ENCODE peak calls at places on chromosomes 11 and 22, in eight cellular contexts. Y is anterior cingulate cortex; G is heart right ventricle; D is glomerular endothelial cell; L is activated naive CD8-positive, alpha-beta T cell treated with anti-CD3 and anti-CD28 coated beads for 36 hours; R is effector memory CD8-positive, alpha-beta T cell; M is HFFc6; B is NCI-H460. I is an unnamed sample.

GRCh38 chr11:68302256-68303054 is 9.9 kb upstream of the LRP5 start:
- DNase-seq in G (no peak), D (no peak), Y (no peak), L (no peak), R (no peak), M (peak; percentile 37), B (no peak), I (peak; percentile 33)

GRCh38 chr11:46906596-46906995 is 11.8 kb downstream of the LRP4 start:
- DNase-seq in R (no peak), M (no peak), L (no peak), Y (no peak), G (no peak), B (no peak), D (no peak), I (no peak)

GRCh38 chr11:690738-691633 is 4.0 kb downstream of the DEAF1 start:
- DNase-seq in R (no peak), L (no peak), G (no peak), M (no peak), D (no peak), B (no peak), Y (no peak), I (no peak)

GRCh38 chr11:45725776-45726606 is 60.6 kb upstream of the CHST1 start:
- DNase-seq in G (no peak), R (no peak), D (no peak), B (no peak), Y (no peak), L (no peak), M (no peak), I (no peak)

GRCh38 chr11:126510621-126511370 is 155.3 kb downstream of the ST3GAL4 start:
- DNase-seq in D (no peak), G (no peak), B (no peak), L (no peak), M (no peak), R (no peak), Y (no peak), I (no peak)

GRCh38 chr11:20353829-20354434 is 9.6 kb upstream of the HTATIP2 start:
- DNase-seq in Y (no peak), R (no peak), M (peak; percentile 28), G (peak; percentile 17), B (peak; percentile 39), D (no peak), L (peak; percentile 19), I (peak; percentile 25)

GRCh38 chr11:67248653-67249052 is 17.6 kb upstream of the GRK2 start:
- DNase-seq in G (peak; percentile 58), Y (no peak), L (no peak), R (no peak), B (no peak), M (peak; percentile 73), D (no peak), I (no peak)

GRCh38 chr11:16356751-16357365 is 512 bp upstream of the SOX6 start:
- DNase-seq in B (no peak), M (peak; percentile 40), Y (peak; percentile 1), D (no peak), G (peak; percentile 61), L (no peak), R (no peak), I (no peak)

GRCh38 chr11:102914238-102915043 is 39.7 kb upstream of the MMP12 start:
- DNase-seq in R (no peak), D (peak; percentile 22), B (no peak), G (no peak), Y (no peak), M (peak; percentile 46), L (no peak), I (no peak)

GRCh38 chr11:68692115-68692514 is 7.8 kb downstream of the GAL start:
- DNase-seq in G (no peak), D (no peak), Y (no peak), L (no peak), M (no peak), R (no peak), B (no peak), I (no peak)

GRCh38 chr11:61164610-61165424 is 3.6 kb upstream of the VPS37C start:
- DNase-seq in B (no peak), M (no peak), R (no peak), Y (no peak), G (no peak), D (no peak), L (no peak), I (no peak)

GRCh38 chr11:18145025-18145424 is 12.7 kb downstream of the MRGPRX3 start:
- DNase-seq in R (no peak), Y (no peak), M (no peak), D (no peak), G (no peak), L (no peak), B (no peak), I (no peak)

GRCh38 chr22:47176573-47177333 is 414.3 kb downstream of the TBC1D22A start:
- DNase-seq in D (no peak), G (no peak), B (no peak), Y (no peak), L (no peak), M (no peak), R (no peak), I (no peak)

GRCh38 chr11:111300569-111300968 is 2.2 kb downstream of the POU2AF3 start:
- DNase-seq in L (no peak), R (no peak), B (no peak), D (no peak), Y (no peak), M (no peak), G (no peak), I (no peak)

GRCh38 chr11:115535781-115536180 is 31.6 kb upstream of the CADM1 start:
- DNase-seq in Y (no peak), B (no peak), M (no peak), R (no peak), D (no peak), L (no peak), G (no peak), I (no peak)

GRCh38 chr11:12692238-12693074 is 18.2 kb downstream of the TEAD1 start:
- DNase-seq in Y (peak; percentile 61), B (peak; percentile 56), D (no peak), R (no peak), M (peak; percentile 84), L (no peak), G (peak; percentile 94), I (no peak)

GRCh38 chr11:42410251-42410956 is 901.4 kb upstream of the API5 start:
- DNase-seq in D (no peak), B (no peak), M (no peak), G (no peak), L (no peak), Y (no peak), R (no peak), I (no peak)

GRCh38 chr11:4134844-4135243 is 40.2 kb downstream of the RRM1 start:
- DNase-seq in R (no peak), G (no peak), Y (no peak), D (peak; percentile 57), L (no peak), M (peak; percentile 74), B (no peak), I (no peak)

GRCh38 chr11:62142043-62142375 is 18.2 kb downstream of the INCENP start:
- DNase-seq in G (no peak), M (no peak), Y (no peak), R (no peak), B (no peak), L (no peak), D (no peak), I (no peak)

GRCh38 chr22:31926969-31927368 is 17.4 kb upstream of the YWHAH start:
- DNase-seq in M (no peak), G (no peak), R (no peak), B (no peak), D (no peak), L (no peak), Y (peak; percentile 78), I (no peak)

GRCh38 chr11:44096360-44097188 is 1.1 kb downstream of the EXT2 start:
- DNase-seq in D (no peak), R (no peak), L (peak; percentile 8), Y (no peak), M (peak; percentile 35), B (no peak), G (no peak), I (no peak)

GRCh38 chr22:50173983-50174355 is 3.4 kb downstream of the PANX2 start:
- DNase-seq in M (no peak), R (no peak), G (no peak), B (no peak), Y (no peak), L (no peak), D (no peak), I (no peak)

GRCh38 chr11:94767701-94768601 is at the start of gene AMOTL1:
- DNase-seq in R (no peak), Y (peak; percentile 86), L (peak; percentile 54), M (peak; percentile 75), D (no peak), G (peak; percentile 90), B (peak; percentile 54), I (no peak)

GRCh38 chr11:20077973-20078372 is 82.3 kb downstream of the DBX1 start:
- DNase-seq in L (no peak), D (no peak), Y (no peak), R (no peak), G (no peak), B (no peak), M (no peak), I (no peak)

GRCh38 chr11:128716661-128717210 is 22.9 kb downstream of the FLI1 start:
- DNase-seq in R (peak; percentile 32), G (no peak), M (no peak), D (no peak), L (peak; percentile 63), Y (no peak), B (no peak), I (peak; percentile 87)

GRCh38 chr11:61837411-61838005 is 9.4 kb downstream of the FADS2 start:
- DNase-seq in M (no peak), B (no peak), D (no peak), R (no peak), G (no peak), Y (no peak), L (no peak), I (no peak)

GRCh38 chr11:121249039-121249663 is 43.4 kb upstream of the SC5D start:
- DNase-seq in L (no peak), G (no peak), B (peak; percentile 26), M (peak; percentile 55), D (peak; percentile 22), Y (no peak), R (no peak), I (no peak)

GRCh38 chr11:35077709-35078695 is 61.0 kb upstream of the CD44 start:
- DNase-seq in G (no peak), Y (no peak), B (no peak), M (peak; percentile 80), D (peak; percentile 41), L (peak; percentile 46), R (peak; percentile 59), I (peak; percentile 81)

GRCh38 chr11:76839326-76839725 is 21.4 kb upstream of the ACER3 start:
- DNase-seq in M (no peak), L (no peak), D (no peak), R (no peak), B (no peak), Y (no peak), G (no peak), I (no peak)

GRCh38 chr22:42964994-42965699 is 49.8 kb downstream of the PACSIN2 start:
- DNase-seq in L (peak; percentile 63), Y (no peak), M (no peak), D (no peak), B (no peak), G (no peak), R (no peak), I (peak; percentile 25)

GRCh38 chr11:88618716-88619462 is 281.4 kb upstream of the CTSC start:
- DNase-seq in G (no peak), B (no peak), L (no peak), R (no peak), Y (no peak), M (no peak), D (no peak), I (no peak)

GRCh38 chr11:120012245-120012644 is 125.7 kb downstream of the TRIM29 start:
- DNase-seq in M (no peak), Y (no peak), D (no peak), R (no peak), B (no peak), L (no peak), G (no peak), I (no peak)

GRCh38 chr11:86896486-86896885 is 58.7 kb downstream of the FZD4 start:
- DNase-seq in Y (no peak), R (no peak), G (no peak), L (no peak), M (peak; percentile 73), D (no peak), B (no peak), I (no peak)

GRCh38 chr22:47032091-47032943 is 269.9 kb downstream of the TBC1D22A start:
- DNase-seq in B (no peak), R (no peak), D (no peak), Y (no peak), M (no peak), G (no peak), L (no peak), I (no peak)

I was measured in DND-41.